ENCODE peak calls at places on chromosomes 2 and 18, in four cellular contexts. K, S, Q and Z are unnamed samples.

GRCh38 chr2:43455735-43456642 is 139.8 kb downstream of the THADA start:
- DNase-seq in K (no peak), S (no peak), Q (peak; percentile 35), Z (peak; percentile 91)

GRCh38 chr2:69031466-69031865 is 18.5 kb downstream of the ANTXR1 start:
- DNase-seq in K (no peak), S (no peak), Q (no peak), Z (no peak)

GRCh38 chr2:10884530-10885478 is 26.9 kb upstream of the KCNF1 start:
- DNase-seq in K (no peak), S (no peak), Q (peak; percentile 31), Z (peak; percentile 25)

GRCh38 chr2:204982303-204982702 is 437.0 kb downstream of the PARD3B start:
- DNase-seq in K (no peak), S (peak; percentile 8), Q (no peak), Z (no peak)

GRCh38 chr2:98912221-98912851 is 23.7 kb downstream of the CRACDL start:
- DNase-seq in K (peak; percentile 56), S (no peak), Q (no peak), Z (no peak)

GRCh38 chr18:80167947-80168745 is 59.1 kb downstream of the ADNP2 start:
- DNase-seq in K (no peak), S (no peak), Q (no peak), Z (no peak)

GRCh38 chr2:112782234-112782799 is 2.0 kb downstream of the IL1A start:
- DNase-seq in K (no peak), S (no peak), Q (peak; percentile 66), Z (no peak)

GRCh38 chr2:159140070-159140774 is 146.3 kb downstream of the WDSUB1 start:
- DNase-seq in K (no peak), S (no peak), Q (no peak), Z (no peak)

GRCh38 chr2:127671557-127672302 is 3.6 kb downstream of the LIMS2 start:
- DNase-seq in K (no peak), S (no peak), Q (no peak), Z (no peak)

GRCh38 chr2:8692783-8693768 is 11.2 kb downstream of the ID2 start:
- DNase-seq in K (peak; percentile 65), S (peak; percentile 70), Q (no peak), Z (peak; percentile 30)

GRCh38 chr18:40926679-40927078 is 1028.4 kb upstream of the PIK3C3 start:
- DNase-seq in K (no peak), S (no peak), Q (no peak), Z (no peak)

GRCh38 chr2:113692698-113693428 is 63.6 kb downstream of the SLC35F5 start:
- DNase-seq in K (no peak), S (no peak), Q (peak; percentile 78), Z (no peak)

GRCh38 chr2:228518-229278 is 35.1 kb downstream of the SH3YL1 start:
- DNase-seq in K (no peak), S (no peak), Q (no peak), Z (no peak)

GRCh38 chr18:9612215-9612830 is 2.0 kb downstream of the PPP4R1 start:
- DNase-seq in K (peak; percentile 52), S (no peak), Q (no peak), Z (peak; percentile 66)

GRCh38 chr18:7666195-7666776 is 99.2 kb downstream of the PTPRM start:
- DNase-seq in K (peak; percentile 4), S (no peak), Q (no peak), Z (no peak)

GRCh38 chr2:43149482-43150107 is 76.8 kb downstream of the ZFP36L2 start:
- DNase-seq in K (no peak), S (no peak), Q (no peak), Z (no peak)

DNA sequence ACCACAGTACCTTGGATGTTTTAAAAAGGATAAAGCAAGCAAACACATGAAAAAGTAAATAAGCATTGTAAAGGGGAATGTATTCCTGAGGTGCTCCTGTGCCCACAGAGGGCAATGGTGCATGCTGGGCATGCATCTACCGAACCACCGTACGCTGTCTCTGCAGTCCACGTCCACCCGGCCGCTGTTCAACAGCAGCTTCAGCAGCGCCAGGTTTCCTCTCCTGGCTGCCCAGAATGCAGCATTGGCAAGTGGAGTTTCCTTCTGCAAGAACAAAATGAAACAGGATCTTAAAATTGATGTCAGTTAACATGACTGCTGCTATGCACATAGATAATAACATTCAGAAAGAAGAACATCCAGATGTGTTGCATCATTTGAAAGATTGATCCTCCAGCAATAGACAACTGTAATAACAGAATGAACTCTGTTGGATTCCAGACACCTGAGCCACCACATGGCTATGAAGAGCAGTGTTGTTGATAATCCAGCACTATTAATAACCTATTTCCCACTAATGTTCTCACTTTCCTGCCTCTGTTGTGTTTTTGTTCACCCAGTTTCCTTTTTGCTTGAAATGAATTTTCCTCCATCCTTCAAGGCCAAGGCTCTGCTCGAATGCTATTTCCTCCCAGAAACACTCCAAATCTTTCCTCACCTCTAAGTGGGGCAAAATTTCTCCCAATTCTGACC is 13.6 kb downstream of the ANKRD29 start:
- DNase-seq in K (no peak), S (no peak), Q (no peak), Z (no peak)
- TF ChIP-seq POLR2AphosphoS2 in K (no peak), S (no peak), Q (no peak), Z (no peak)

GRCh38 chr18:34978533-34978893 is 62.7 kb upstream of the MAPRE2 start:
- DNase-seq in K (no peak), S (no peak), Q (no peak), Z (no peak)

GRCh38 chr18:34976534-34976898 is 64.7 kb upstream of the MAPRE2 start:
- DNase-seq in K (no peak), S (no peak), Q (no peak), Z (no peak)

GRCh38 chr18:34976084-34976483 is 65.1 kb upstream of the MAPRE2 start:
- DNase-seq in K (no peak), S (no peak), Q (no peak), Z (no peak)

GRCh38 chr18:34977787-34978532 is 63.3 kb upstream of the MAPRE2 start:
- DNase-seq in K (no peak), S (no peak), Q (no peak), Z (no peak)

GRCh38 chr18:34976899-34977786 is 64.1 kb upstream of the MAPRE2 start:
- DNase-seq in K (peak; percentile 46), S (peak; percentile 52), Q (no peak), Z (peak; percentile 70)
- TF ChIP-seq REST in K (no peak), S (no peak), Q (no peak), Z (no peak)

GRCh38 chr18:56721491-56721890 is 70.3 kb downstream of the WDR7 start:
- DNase-seq in K (no peak), S (no peak), Q (no peak), Z (no peak)
- TF ChIP-seq POLR2AphosphoS2 in K (no peak), S (no peak), Q (no peak), Z (no peak)

DNA sequence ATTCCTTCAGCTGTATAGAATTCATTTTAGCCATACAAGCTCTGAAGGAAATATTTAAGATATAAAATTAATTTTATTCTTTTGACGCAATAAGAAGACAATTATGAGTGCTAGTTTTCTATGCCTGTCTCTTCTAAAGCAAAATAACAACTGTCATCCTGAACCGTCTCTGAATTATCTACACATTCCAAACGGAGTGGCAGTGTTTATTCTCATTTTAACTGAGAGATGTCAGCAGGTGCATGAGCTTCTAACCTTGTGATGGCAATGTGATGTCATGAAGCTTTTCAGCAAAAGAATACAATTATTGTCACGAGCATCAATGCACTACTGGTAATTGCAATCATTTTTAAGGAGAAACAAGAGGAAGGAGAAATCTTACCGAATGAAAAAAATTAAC is 274.8 kb downstream of the SPAG16 start:
- DNase-seq in K (no peak), S (no peak), Q (no peak), Z (no peak)
- TF ChIP-seq REST in K (no peak), S (no peak), Q (no peak), Z (no peak)

DNA sequence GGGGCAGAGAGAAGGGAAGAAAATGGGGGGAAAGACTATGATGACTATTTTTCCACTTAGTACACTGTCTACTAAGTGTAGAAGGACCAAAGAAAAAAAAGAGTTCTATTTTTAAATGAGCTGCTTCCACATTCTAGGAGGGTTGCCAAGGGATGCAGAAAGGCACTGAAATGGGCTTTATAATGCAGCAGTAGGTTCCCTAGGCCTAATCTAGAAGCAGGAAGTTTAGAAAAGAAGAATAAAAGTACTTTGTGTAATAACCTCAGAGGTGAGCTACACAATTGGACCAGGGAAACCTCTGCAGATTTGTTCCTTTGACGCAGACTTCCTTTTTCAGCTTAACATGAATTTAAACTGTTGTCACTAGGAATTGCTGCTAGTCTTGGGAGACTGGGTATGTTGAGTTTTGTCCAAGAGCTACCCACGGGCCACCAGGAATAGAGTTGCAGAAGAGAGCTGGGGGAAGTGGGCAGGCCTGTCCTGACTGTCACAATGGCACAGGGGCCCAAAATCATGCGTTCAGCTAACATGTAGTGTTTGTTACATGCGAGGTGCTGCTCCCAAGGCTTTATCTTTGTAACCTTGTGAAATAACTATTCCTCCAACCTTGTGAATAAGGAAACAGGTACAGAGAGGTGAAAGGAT is 34.6 kb upstream of the RAB1A start:
- DNase-seq in K (no peak), S (no peak), Q (no peak), Z (no peak)
- TF ChIP-seq POLR2AphosphoS2 in K (no peak), S (no peak), Q (no peak), Z (no peak)

DNA sequence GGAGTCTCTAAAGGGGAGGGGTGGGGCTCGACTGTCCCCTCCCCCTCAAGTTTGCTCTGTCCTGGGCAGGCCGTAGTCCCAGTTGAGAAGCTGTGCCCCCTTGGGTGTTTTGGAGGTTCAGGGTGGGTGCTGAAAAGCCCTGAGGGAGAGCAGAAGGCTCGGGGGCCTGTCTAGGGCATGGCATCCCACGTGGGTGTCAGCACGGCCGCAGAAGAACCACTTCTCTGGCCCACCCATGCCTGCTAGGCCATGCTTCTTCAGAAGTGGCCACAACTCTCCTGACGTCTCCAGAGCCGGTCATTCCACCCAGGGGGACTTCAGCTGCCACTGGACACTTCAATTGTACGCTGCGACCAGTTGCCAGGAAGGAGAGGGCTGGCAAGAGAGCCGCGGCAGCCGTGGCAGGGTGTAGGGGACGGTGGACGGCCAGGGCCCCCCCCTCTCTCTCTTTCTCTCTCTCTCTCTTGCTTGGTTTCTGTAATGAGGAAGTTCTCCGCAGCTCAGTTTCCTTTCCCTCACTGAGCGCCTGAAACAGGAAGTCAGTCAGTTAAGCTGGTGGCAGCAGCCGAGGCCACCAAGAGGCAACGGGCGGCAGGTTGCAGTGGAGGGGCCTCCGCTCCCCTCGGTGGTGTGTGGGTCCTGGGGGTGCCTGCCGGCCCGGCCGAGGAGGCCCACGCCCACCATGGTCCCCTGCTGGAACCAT is at the start of gene INPP5D:
- DNase-seq in K (no peak), S (peak; percentile 25), Q (no peak), Z (peak; percentile 59)
- TF ChIP-seq REST in K (no peak), S (no peak), Q (peak; percentile 22), Z (no peak)